ENCODE peak calls at places on chromosomes 7 and 10, in ten cellular contexts. E is GM20000; R is GM23338; T is CD4-positive, alpha-beta T cell; V is cardiac muscle cell; S is nephron progenitor cell; M is AG04449; F is endothelial cell of umbilical vein; P is testis; I is brain microvascular endothelial cell. Q is an unnamed sample.

GRCh38 chr10:29598861-29599311 is 35.9 kb downstream of the SVIL start:
- DNase-seq in T (no peak), M (no peak), S (no peak), V (peak), P (peak), F (no peak), E (no peak), R (no peak), I (peak), Q (no peak)

GRCh38 chr10:23834096-23834495 is 374.8 kb upstream of the KIAA1217 start:
- DNase-seq in F (no peak), I (no peak), V (no peak), R (no peak), M (no peak), S (no peak), E (no peak), P (no peak), T (no peak), Q (no peak)

GRCh38 chr7:151146761-151147160 is 20.7 kb downstream of the GBX1 start:
- DNase-seq in I (no peak), E (no peak), T (no peak), S (no peak), F (no peak), M (no peak), P (no peak), R (no peak), V (no peak), Q (no peak)

GRCh38 chr10:96610817-96611216 is 24.0 kb upstream of the TM9SF3 start:
- DNase-seq in T (no peak), E (no peak), V (no peak), M (no peak), R (no peak), F (no peak), P (no peak), I (no peak), S (no peak), Q (no peak)

GRCh38 chr10:33306126-33306525 is 28.3 kb downstream of the NRP1 start:
- DNase-seq in E (no peak), T (no peak), P (no peak), F (peak), V (no peak), R (no peak), S (no peak), M (no peak), I (peak), Q (no peak)

GRCh38 chr7:78510580-78511188 is 712.1 kb downstream of the PHTF2 start:
- DNase-seq in E (peak), T (no peak), F (peak), V (peak), P (peak), R (peak), I (peak), M (no peak), S (peak), Q (peak)

GRCh38 chr10:8049874-8050560 is 4.5 kb upstream of the GATA3 start:
- DNase-seq in I (no peak), T (no peak), S (peak), R (peak), M (no peak), E (no peak), P (no peak), F (peak), V (no peak), Q (peak)

GRCh38 chr7:129855234-129855673 is 97.5 kb downstream of the UBE2H start:
- DNase-seq in S (no peak), R (no peak), P (no peak), I (peak), F (peak), T (no peak), E (no peak), V (no peak), M (peak), Q (no peak)

GRCh38 chr7:134637441-134637840 is 9.2 kb upstream of the BPGM start:
- DNase-seq in V (no peak), R (no peak), I (no peak), P (no peak), E (no peak), F (no peak), S (no peak), M (no peak), T (no peak), Q (no peak)

GRCh38 chr10:44647877-44648542 is 263.1 kb upstream of the CXCL12 start:
- DNase-seq in E (no peak), V (no peak), T (no peak), S (no peak), P (peak), F (no peak), R (no peak), I (no peak), M (peak), Q (no peak)

GRCh38 chr10:112218960-112219359 is 35.4 kb upstream of the GPAM start:
- DNase-seq in M (no peak), S (no peak), P (no peak), T (no peak), F (no peak), I (no peak), R (no peak), E (no peak), V (no peak), Q (no peak)

GRCh38 chr7:85516675-85517074 is 329.8 kb upstream of the SEMA3D start:
- DNase-seq in S (no peak), F (no peak), M (no peak), P (no peak), I (peak), V (no peak), R (no peak), E (no peak), T (no peak), Q (no peak)

GRCh38 chr10:119663866-119664698 is 12.9 kb downstream of the BAG3 start:
- DNase-seq in R (no peak), P (no peak), M (no peak), T (peak), V (no peak), E (no peak), S (no peak), I (no peak), F (no peak), Q (no peak)

GRCh38 chr10:100009283-100009792 is 409 bp downstream of the DNMBP start:
- DNase-seq in M (no peak), S (no peak), V (no peak), T (no peak), F (peak), I (no peak), P (peak), E (no peak), R (no peak), Q (no peak)

GRCh38 chr10:10204415-10204814 is 813.3 kb upstream of the CELF2 start:
- DNase-seq in T (no peak), R (no peak), I (no peak), F (no peak), M (no peak), P (no peak), V (no peak), E (no peak), S (no peak), Q (no peak)

GRCh38 chr10:66514666-66515065 is 411.2 kb upstream of the LRRTM3 start:
- DNase-seq in E (no peak), T (no peak), S (no peak), R (no peak), V (no peak), M (no peak), I (no peak), P (no peak), F (no peak), Q (no peak)

GRCh38 chr10:80407836-80408197 is 534 bp upstream of the PRXL2A start:
- DNase-seq in I (no peak), E (no peak), P (no peak), R (peak), T (no peak), M (no peak), V (no peak), S (peak), F (peak), Q (no peak)

GRCh38 chr10:5411941-5412276 is 448 bp upstream of the NET1 start:
- DNase-seq in S (no peak), T (no peak), F (no peak), E (no peak), I (no peak), M (no peak), V (no peak), R (no peak), P (no peak), Q (no peak)

GRCh38 chr10:122143238-122143841 is 127.8 kb upstream of the BTBD16 start:
- DNase-seq in I (no peak), S (no peak), E (no peak), T (no peak), M (no peak), P (no peak), V (no peak), R (peak), F (no peak), Q (no peak)

GRCh38 chr10:132429281-132430230 is 32.6 kb downstream of the PWWP2B start:
- DNase-seq in E (no peak), P (no peak), T (no peak), S (no peak), F (no peak), R (no peak), M (no peak), I (no peak), V (no peak), Q (no peak)

GRCh38 chr10:95789928-95790327 is 34.0 kb downstream of the ENTPD1 start:
- DNase-seq in V (no peak), M (no peak), S (no peak), P (no peak), T (no peak), R (no peak), F (no peak), E (no peak), I (peak), Q (no peak)

GRCh38 chr7:76220185-76221057 is 18.7 kb downstream of the SRRM3 start:
- DNase-seq in R (peak), F (no peak), M (no peak), S (peak), T (no peak), E (no peak), V (peak), P (no peak), I (peak), Q (no peak)
- TF ChIP-seq CTCF in R (peak), F (no peak), M (no peak), S (no peak), T (no peak), E (no peak), V (peak), P (no peak), I (peak), Q (no peak)

DNA sequence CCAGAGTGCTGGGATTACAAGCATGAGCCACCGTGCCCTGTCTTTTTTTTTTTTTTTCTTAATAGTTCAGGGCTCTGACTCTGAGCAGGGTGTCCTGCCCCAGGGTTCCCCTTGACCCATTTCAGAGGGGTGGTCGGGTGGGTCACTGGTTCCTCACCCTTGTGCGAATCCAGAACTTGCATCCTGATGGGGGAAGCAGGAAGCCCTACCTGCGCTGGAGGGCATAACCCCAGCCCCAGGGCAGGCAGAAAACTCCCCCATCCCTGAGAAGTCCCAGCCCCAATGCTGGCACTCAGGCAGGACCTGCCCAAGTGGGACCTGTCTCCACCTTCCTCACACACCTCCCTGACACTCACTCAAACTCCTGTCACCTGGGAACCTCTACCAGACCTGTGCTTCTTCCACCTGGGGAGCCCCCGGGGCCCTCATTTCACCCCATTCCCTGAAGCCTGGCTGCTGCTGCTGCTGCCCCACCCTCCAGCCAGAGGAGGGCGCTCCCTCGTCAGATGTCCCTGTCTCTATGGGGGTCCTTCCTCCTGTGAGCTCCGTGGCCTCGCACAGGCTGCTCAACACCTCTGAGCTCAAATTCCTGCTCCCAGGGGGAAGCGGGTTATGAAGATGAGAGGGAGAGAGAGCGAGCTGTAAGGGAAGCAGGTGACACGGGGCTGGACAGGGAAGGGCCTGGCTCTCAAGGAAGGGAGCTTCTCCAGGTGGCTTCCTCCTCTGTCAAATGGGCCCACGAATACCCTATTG is 15.1 kb upstream of the ZNF273 start:
- DNase-seq in S (peak), V (peak), T (no peak), P (peak), I (no peak), E (peak), M (no peak), R (peak), F (no peak), Q (peak)
- TF ChIP-seq CTCF in S (peak), V (peak), T (peak), P (no peak), I (peak), E (peak), M (no peak), R (peak), F (peak), Q (peak)

DNA sequence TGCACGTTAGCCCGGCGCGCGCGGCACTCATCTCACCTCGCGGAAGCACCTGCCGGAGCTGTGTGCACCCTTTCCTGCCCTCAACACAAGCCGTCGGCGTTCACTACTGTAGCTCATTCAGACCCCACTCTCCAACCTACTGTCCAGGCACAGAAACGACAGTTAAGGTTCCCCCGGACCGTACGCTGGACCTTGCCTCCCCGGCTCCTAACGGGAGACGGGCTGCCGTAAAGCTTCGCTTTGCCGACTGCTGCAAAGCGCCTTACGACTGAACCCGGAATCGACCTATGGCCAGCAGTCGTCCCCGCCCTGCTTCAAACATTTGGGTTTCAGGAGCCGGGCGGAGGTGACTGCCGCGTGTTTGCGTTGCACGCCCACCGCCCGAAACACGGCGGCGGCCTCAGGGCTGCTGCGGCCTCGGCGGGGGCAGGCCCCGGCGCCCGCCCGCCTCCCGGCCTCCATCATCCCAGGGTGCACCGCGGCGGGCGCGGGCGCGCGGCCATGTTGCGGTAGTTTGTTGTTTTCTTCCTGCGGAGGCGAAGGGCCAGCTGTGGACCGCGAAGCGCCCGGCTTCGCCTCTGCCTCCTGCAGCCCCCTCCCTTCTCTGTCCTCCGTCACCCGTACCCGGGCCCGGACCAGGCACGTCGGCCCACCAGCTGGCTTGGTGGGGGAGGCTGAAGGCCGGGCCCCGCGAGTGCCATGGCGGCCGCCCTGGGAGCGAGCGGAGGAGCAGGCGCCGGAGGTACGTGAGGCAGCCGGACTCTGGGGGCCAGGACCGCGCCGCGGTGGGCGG is at the start of gene RBM33:
- DNase-seq in T (peak), E (peak), S (peak), V (peak), F (peak), R (peak), P (peak), I (peak), M (no peak), Q (peak)
- TF ChIP-seq CTCF in T (no peak), E (no peak), S (no peak), V (no peak), F (no peak), R (no peak), P (no peak), I (no peak), M (no peak), Q (no peak)

GRCh38 chr7:82625377-82625776 is 181.8 kb upstream of the CACNA2D1 start:
- DNase-seq in R (no peak), F (no peak), S (no peak), P (no peak), M (no peak), T (no peak), E (no peak), I (no peak), V (no peak), Q (no peak)
- TF ChIP-seq CTCF in R (peak), F (no peak), S (no peak), P (no peak), M (no peak), T (no peak), E (no peak), I (peak), V (no peak), Q (no peak)

DNA sequence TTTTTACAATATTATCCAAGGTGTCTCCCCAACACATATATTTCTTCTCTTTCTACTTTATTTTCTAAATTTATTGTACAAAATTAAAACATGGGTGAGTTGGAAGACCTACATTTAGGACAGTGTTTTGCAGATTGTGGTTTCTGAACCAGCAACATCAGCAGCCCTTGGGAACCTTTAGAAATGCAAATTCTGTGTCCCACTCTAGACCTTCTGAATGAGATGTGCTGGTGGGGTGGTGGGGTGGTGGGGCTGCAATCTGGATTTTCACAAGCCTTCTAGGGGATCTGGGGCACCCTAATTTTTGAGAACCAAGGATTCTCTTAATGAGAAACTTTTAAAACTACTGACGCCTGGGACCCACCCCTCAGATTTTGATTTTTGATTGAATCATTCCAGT is 7.4 kb upstream of the PAPSS2 start:
- DNase-seq in R (no peak), P (no peak), I (no peak), T (no peak), S (no peak), M (no peak), F (no peak), E (no peak), V (no peak), Q (no peak)
- TF ChIP-seq CTCF in R (no peak), P (no peak), I (no peak), T (no peak), S (no peak), M (no peak), F (no peak), E (no peak), V (no peak), Q (no peak)